ENCODE peak calls at places on chromosomes 12 and 14, in nine cellular contexts. O is HS-5; D is fibroblast of pulmonary artery; C is central memory CD4-positive, alpha-beta T cell; Y is amniotic stem cell; A is ELR; G is NCI-H2081; I is uterus; U is cardiac fibroblast. F is an unnamed sample.

GRCh38 chr14:105335735-105336476 is 21.4 kb downstream of the PACS2 start:
- DNase-seq in I (no peak), C (no peak), G (no peak), A (no peak), U (no peak), D (no peak), Y (no peak), O (no peak), F (no peak)

GRCh38 chr12:38370311-38370710 is 53.7 kb downstream of the ALG10B start:
- DNase-seq in G (no peak), C (no peak), Y (no peak), U (no peak), O (no peak), D (no peak), I (no peak), A (no peak), F (no peak)

GRCh38 chr14:73249108-73249507 is 11.8 kb downstream of the PAPLN start:
- DNase-seq in Y (no peak), A (no peak), I (no peak), D (no peak), C (no peak), G (no peak), O (no peak), U (no peak), F (no peak)

GRCh38 chr12:106152334-106152733 is 13.6 kb upstream of the NUAK1 start:
- DNase-seq in D (no peak), U (no peak), O (no peak), G (no peak), I (no peak), C (no peak), Y (no peak), A (no peak), F (peak)

GRCh38 chr14:65134651-65135579 is 32.6 kb upstream of the MAX start:
- DNase-seq in C (no peak), G (no peak), U (no peak), O (no peak), D (no peak), A (no peak), I (no peak), Y (no peak), F (no peak)

GRCh38 chr14:35480119-35480769 is 53.7 kb upstream of the INSM2 start:
- DNase-seq in A (peak), I (no peak), G (no peak), O (peak), C (no peak), U (peak), D (peak), Y (no peak), F (no peak)

GRCh38 chr12:40768125-40768864 is 76.1 kb downstream of the CNTN1 start:
- DNase-seq in C (no peak), D (no peak), U (no peak), A (no peak), G (no peak), Y (no peak), O (no peak), I (no peak), F (no peak)

GRCh38 chr14:88518592-88519512 is 36.0 kb downstream of the PTPN21 start:
- DNase-seq in Y (peak), U (peak), G (no peak), D (peak), O (peak), I (no peak), C (no peak), A (peak), F (no peak)

GRCh38 chr12:107404981-107405380 is 280.6 kb upstream of the PWP1 start:
- DNase-seq in I (no peak), U (peak), Y (no peak), O (no peak), G (peak), D (peak), C (no peak), A (peak), F (no peak)

GRCh38 chr14:59245809-59246295 is 57.4 kb downstream of the DAAM1 start:
- DNase-seq in G (no peak), Y (no peak), A (no peak), D (no peak), O (no peak), C (no peak), I (no peak), U (no peak), F (no peak)

GRCh38 chr12:107373238-107373809 is 280.0 kb upstream of the CRY1 start:
- DNase-seq in C (no peak), I (no peak), G (no peak), Y (no peak), D (no peak), O (no peak), U (no peak), A (no peak), F (no peak)

GRCh38 chr12:109147954-109148353 is 31.6 kb downstream of the ACACB start:
- DNase-seq in C (no peak), A (no peak), G (no peak), O (no peak), Y (no peak), I (peak), U (peak), D (peak), F (no peak)

GRCh38 chr14:97025722-97026121 is 228.5 kb downstream of the VRK1 start:
- DNase-seq in U (no peak), G (no peak), C (no peak), D (no peak), Y (no peak), A (no peak), I (no peak), O (no peak), F (no peak)

GRCh38 chr12:80420075-80420474 is 24.0 kb upstream of the PTPRQ start:
- DNase-seq in G (no peak), O (no peak), A (no peak), I (no peak), C (no peak), Y (no peak), D (no peak), U (no peak), F (no peak)

GRCh38 chr12:54053625-54054441 is at the start of gene HOXC4:
- DNase-seq in C (no peak), U (no peak), O (no peak), D (peak), G (no peak), A (peak), Y (no peak), I (no peak), F (no peak)

GRCh38 chr14:24332094-24332983 is 2.5 kb downstream of the ADCY4 start:
- DNase-seq in A (peak), O (no peak), G (peak), Y (peak), U (peak), D (peak), C (peak), I (peak), F (no peak)

GRCh38 chr12:119247720-119248043 is 69.0 kb downstream of the HSPB8 start:
- DNase-seq in C (no peak), A (no peak), I (no peak), D (no peak), Y (no peak), U (no peak), O (no peak), G (no peak), F (no peak)

GRCh38 chr14:88614218-88614907 is 51.5 kb downstream of the ZC3H14 start:
- DNase-seq in U (peak), G (no peak), O (peak), Y (peak), I (no peak), D (peak), A (peak), C (no peak), F (no peak)

GRCh38 chr14:43168374-43168925 is 1338.6 kb downstream of the FSCB start:
- DNase-seq in G (no peak), U (no peak), D (no peak), A (no peak), I (no peak), Y (no peak), C (no peak), O (no peak), F (no peak)

GRCh38 chr14:93042968-93043940 is 72.5 kb downstream of the ITPK1 start:
- DNase-seq in D (peak), A (peak), O (peak), G (no peak), Y (peak), I (no peak), U (peak), C (no peak), F (no peak)

GRCh38 chr14:34536951-34537676 is 2.4 kb downstream of the EAPP start:
- DNase-seq in A (peak), I (no peak), C (no peak), Y (no peak), G (no peak), D (peak), O (no peak), U (peak), F (no peak)

GRCh38 chr14:103624860-103625259 is 4.2 kb upstream of the KLC1 start:
- DNase-seq in A (peak), C (no peak), D (peak), Y (peak), O (no peak), G (no peak), I (peak), U (peak), F (peak)

GRCh38 chr12:110249716-110250225 is 31.3 kb upstream of the ATP2A2 start:
- DNase-seq in U (no peak), A (no peak), C (no peak), D (no peak), I (no peak), G (no peak), O (no peak), Y (no peak), F (no peak)

GRCh38 chr12:47218191-47218654 is 138.5 kb upstream of the AMIGO2 start:
- DNase-seq in A (peak), Y (no peak), I (no peak), D (no peak), O (no peak), C (peak), U (no peak), G (no peak), F (no peak)

GRCh38 chr14:71142375-71143038 is 235.2 kb downstream of the PCNX1 start:
- DNase-seq in I (no peak), D (peak), Y (peak), A (peak), U (peak), C (peak), G (no peak), O (peak), F (no peak)

GRCh38 chr12:12008931-12009611 is 61.7 kb upstream of the BCL2L14 start:
- DNase-seq in G (peak), C (peak), U (peak), I (no peak), D (peak), O (no peak), Y (peak), A (peak), F (no peak)

GRCh38 chr12:32671930-32672785 is 6.9 kb upstream of the DNM1L start:
- DNase-seq in U (peak), I (peak), O (peak), C (no peak), G (peak), Y (peak), A (peak), D (peak), F (no peak)

GRCh38 chr12:82473111-82473754 is 114.9 kb downstream of the METTL25 start:
- DNase-seq in D (no peak), C (no peak), G (no peak), O (no peak), A (no peak), U (no peak), Y (no peak), I (no peak), F (no peak)

GRCh38 chr12:15824516-15824915 is 35.3 kb upstream of the EPS8 start:
- DNase-seq in D (no peak), G (no peak), O (no peak), Y (no peak), I (no peak), A (no peak), C (no peak), U (no peak), F (no peak)

GRCh38 chr12:13156277-13156676 is 40.2 kb upstream of the EMP1 start:
- DNase-seq in O (no peak), D (no peak), Y (no peak), I (no peak), G (no peak), U (no peak), A (no peak), C (no peak), F (no peak)

GRCh38 chr14:86672071-86672470 is 1142.1 kb downstream of the FLRT2 start:
- DNase-seq in O (no peak), A (no peak), G (no peak), D (no peak), Y (no peak), I (no peak), C (no peak), U (no peak), F (no peak)